ENCODE peak calls at places on chromosomes 12 and 14, in six cellular contexts. P is left ventricle myocardium inferior; K is uterus; Y is CD8-positive, alpha-beta memory T cell; H is lower lobe of right lung; C is DND-41. W is an unnamed sample.

GRCh38 chr12:20883288-20883687 is 72.8 kb downstream of the SLCO1B3 start:
- DNase-seq in Y (no peak), K (no peak), C (no peak), H (no peak), P (no peak), W (no peak)

GRCh38 chr12:14157129-14157747 is 175.8 kb upstream of the GRIN2B start:
- DNase-seq in H (no peak), Y (no peak), K (no peak), C (no peak), P (no peak), W (no peak)

GRCh38 chr12:76976777-76977465 is 88.4 kb downstream of the E2F7 start:
- DNase-seq in C (no peak), K (no peak), Y (no peak), H (no peak), P (no peak), W (no peak)

GRCh38 chr12:32336261-32336660 is 63.1 kb upstream of the FGD4 start:
- DNase-seq in Y (no peak), H (no peak), P (no peak), C (no peak), K (no peak), W (no peak)

GRCh38 chr12:83016226-83016835 is 329.6 kb downstream of the TMTC2 start:
- DNase-seq in C (no peak), K (peak; percentile 32), H (no peak), P (no peak), Y (no peak), W (no peak)

GRCh38 chr14:29085546-29085945 is 319.0 kb downstream of the FOXG1 start:
- DNase-seq in C (no peak), H (no peak), P (no peak), K (no peak), Y (no peak), W (no peak)

GRCh38 chr12:129911437-129912049 is 7.7 kb upstream of the TMEM132D start:
- DNase-seq in Y (no peak), K (no peak), C (peak; percentile 75), P (peak; percentile 31), H (peak; percentile 57), W (no peak)

GRCh38 chr14:101689039-101689501 is 72.4 kb upstream of the PPP2R5C start:
- DNase-seq in P (no peak), K (no peak), H (no peak), Y (no peak), C (no peak), W (no peak)

DNA sequence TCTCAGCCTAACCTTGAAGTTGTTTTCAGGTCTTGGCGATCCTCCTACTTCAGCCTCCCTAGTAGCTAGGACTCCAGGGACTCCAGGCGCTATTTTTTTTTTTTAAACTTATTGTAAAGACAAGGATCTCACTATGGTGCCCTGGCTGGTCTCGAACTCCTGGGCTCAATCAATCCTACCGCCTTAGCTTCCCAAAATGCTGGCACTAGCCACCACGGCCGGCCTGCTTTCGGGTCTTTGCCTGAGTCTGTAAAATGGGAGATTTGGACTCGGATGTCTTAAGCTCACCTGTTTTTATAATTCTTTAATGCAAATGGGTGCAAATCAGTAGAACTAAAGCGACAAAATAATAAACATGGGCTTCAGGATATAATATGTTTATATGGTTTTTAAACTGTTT is 858 bp upstream of the SYT10 start:
- DNase-seq in P (no peak), Y (no peak), C (no peak), K (no peak), H (no peak), W (no peak)
- H3K27me3 ChIP-seq in P (peaks cover 77% of the 10 kb centered on the region), Y (no peaks in the 10 kb centered on the region), C (no peaks in the 10 kb centered on the region), K (peaks cover 11% of the 10 kb centered on the region), H (peaks cover 47% of the 10 kb centered on the region), W (no peaks in the 10 kb centered on the region)

DNA sequence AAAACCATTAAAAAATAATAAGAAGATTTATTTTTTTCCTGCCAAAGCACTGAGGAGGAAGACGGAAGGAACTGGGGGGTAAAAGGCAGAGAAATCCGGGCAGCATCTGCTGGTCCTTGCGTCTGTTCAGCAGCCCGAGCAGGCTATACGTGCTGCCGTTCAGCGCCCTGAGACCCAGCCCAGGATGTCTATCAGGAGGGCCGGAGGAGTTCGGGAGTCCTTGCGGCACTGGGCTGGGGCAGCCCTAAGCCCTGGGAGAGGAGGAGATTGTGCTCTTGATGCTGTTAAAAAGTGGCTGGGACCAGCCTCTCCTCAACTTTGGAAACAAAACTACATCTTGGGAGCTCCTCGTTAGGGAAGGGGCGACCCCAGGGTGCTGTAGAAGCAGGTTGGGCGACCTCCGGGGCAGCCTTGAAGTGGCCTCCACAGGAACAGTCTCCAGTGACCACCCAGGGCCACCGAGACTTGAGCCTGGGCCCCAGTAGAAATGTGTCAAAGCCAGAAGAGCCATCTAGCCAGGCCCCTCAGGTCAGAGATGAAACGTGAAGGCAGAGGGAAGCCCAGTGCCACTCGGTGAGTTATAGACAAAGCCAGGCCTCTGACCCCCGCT is 14.3 kb downstream of the PGF start:
- DNase-seq in P (no peak), K (no peak), C (no peak), Y (no peak), H (no peak), W (no peak)
- H3K4me1 ChIP-seq in P (peaks cover 54% of the 10 kb centered on the region), K (peaks cover 26% of the 10 kb centered on the region), C (no peaks in the 10 kb centered on the region), Y (peaks cover 31% of the 10 kb centered on the region), H (peaks cover 50% of the 10 kb centered on the region), W (peaks cover 51% of the 10 kb centered on the region)

GRCh38 chr12:62660763-62661162 is 194.1 kb downstream of the MON2 start:
- DNase-seq in Y (no peak), K (no peak), H (no peak), P (no peak), C (no peak), W (no peak)
- H3K27ac ChIP-seq in Y (no peak overlapping the region), K (no peak overlapping the region), H (no peak overlapping the region), P (no peak overlapping the region), C (no peak overlapping the region), W (no peak overlapping the region)

GRCh38 chr12:131571827-131572226 is 139.1 kb upstream of the SFSWAP start:
- DNase-seq in P (no peak), Y (no peak), H (no peak), K (no peak), C (no peak), W (no peak)

GRCh38 chr12:131574397-131574775 is 136.5 kb upstream of the SFSWAP start:
- DNase-seq in C (no peak), K (no peak), P (no peak), Y (no peak), H (no peak), W (no peak)

GRCh38 chr12:131573631-131574396 is 137.1 kb upstream of the SFSWAP start:
- DNase-seq in H (no peak), P (no peak), C (no peak), Y (no peak), K (no peak), W (no peak)

GRCh38 chr12:131570596-131570995 is 140.3 kb upstream of the SFSWAP start:
- DNase-seq in P (no peak), C (no peak), H (no peak), K (no peak), Y (no peak), W (no peak)

GRCh38 chr12:131572626-131573025 is 138.3 kb upstream of the SFSWAP start:
- DNase-seq in H (no peak), P (no peak), C (no peak), K (no peak), Y (no peak), W (no peak)
- H3K27me3 ChIP-seq in H (peaks cover 46% of the 10 kb centered on the region), P (peaks cover 88% of the 10 kb centered on the region), C (peaks cover 3% of the 10 kb centered on the region), K (peaks cover 4% of the 10 kb centered on the region), Y (peaks cover 3% of the 10 kb centered on the region), W (no peaks in the 10 kb centered on the region)

GRCh38 chr12:8612629-8613028 is at the start of gene AICDA:
- DNase-seq in K (no peak), C (no peak), H (no peak), Y (no peak), P (no peak), W (no peak)
- H3K4me1 ChIP-seq in K (no peaks in the 10 kb centered on the region), C (no peaks in the 10 kb centered on the region), H (peaks cover 8% of the 10 kb centered on the region), Y (peaks cover 3% of the 10 kb centered on the region), P (no peaks in the 10 kb centered on the region), W (peaks cover 5% of the 10 kb centered on the region)

W was measured in CD4-positive, alpha-beta memory T cell.